ENCODE peak calls at places on chromosome 5, in six cellular contexts. H is CD8-positive, alpha-beta memory T cell; O is lung; I is ovary; Z is heart right ventricle; G is psoas muscle. S is an unnamed sample.

GRCh38 chr5:72619251-72619650 is 112.0 kb upstream of the ZNF366 start:
- DNase-seq in Z (no peak), O (no peak), I (no peak), H (no peak), G (no peak), S (no peak)

GRCh38 chr5:124599048-124599973 is 147.1 kb downstream of the ZNF608 start:
- DNase-seq in I (no peak), O (peak; percentile 53), G (no peak), H (no peak), Z (no peak), S (no peak)

GRCh38 chr5:33337621-33337960 is 103.2 kb upstream of the TARS1 start:
- DNase-seq in H (no peak), Z (no peak), O (no peak), G (no peak), I (no peak), S (no peak)

GRCh38 chr5:21688655-21689054 is 1164.5 kb downstream of the CDH12 start:
- DNase-seq in H (no peak), O (no peak), I (no peak), G (no peak), Z (no peak), S (no peak)

GRCh38 chr5:177593511-177593910 is 1.5 kb downstream of the TMED9 start:
- DNase-seq in Z (no peak), G (no peak), I (no peak), O (no peak), H (no peak), S (no peak)

GRCh38 chr5:142360607-142361120 is 35.8 kb upstream of the SPRY4 start:
- DNase-seq in H (no peak), Z (no peak), I (no peak), G (no peak), O (no peak), S (no peak)

GRCh38 chr5:8517461-8517860 is 648.5 kb downstream of the MTRR start:
- DNase-seq in Z (no peak), I (no peak), G (no peak), H (no peak), O (no peak), S (no peak)

GRCh38 chr5:73596705-73597328 is 29.2 kb upstream of the ARHGEF28 start:
- DNase-seq in Z (no peak), H (no peak), O (no peak), I (no peak), G (no peak), S (no peak)

GRCh38 chr5:74673011-74673790 is 11.8 kb upstream of the HEXB start:
- DNase-seq in Z (no peak), G (no peak), H (peak; percentile 3), I (no peak), O (no peak), S (no peak)

GRCh38 chr5:94524841-94525697 is 93.3 kb downstream of the KIAA0825 start:
- DNase-seq in G (no peak), O (no peak), Z (no peak), H (peak; percentile 41), I (no peak), S (no peak)

GRCh38 chr5:173232499-173233346 is 2.3 kb downstream of the NKX2-5 start:
- DNase-seq in O (no peak), H (no peak), Z (peak; percentile 23), G (no peak), I (no peak), S (no peak)

GRCh38 chr5:128920345-128921215 is 44.7 kb upstream of the SLC27A6 start:
- DNase-seq in Z (no peak), I (no peak), G (no peak), O (no peak), H (no peak), S (no peak)

GRCh38 chr5:176534640-176535039 is 2.6 kb downstream of the RNF44 start:
- DNase-seq in O (no peak), I (peak; percentile 29), G (no peak), H (no peak), Z (no peak), S (no peak)

GRCh38 chr5:143577554-143577953 is 174.1 kb upstream of the NR3C1 start:
- DNase-seq in Z (no peak), O (no peak), I (no peak), G (no peak), H (no peak), S (no peak)

GRCh38 chr5:422323-423232 is 20.4 kb upstream of the EXOC3 start:
- DNase-seq in O (no peak), G (peak; percentile 2), I (no peak), Z (no peak), H (no peak), S (no peak)

GRCh38 chr5:134082264-134082992 is 32.1 kb upstream of the TCF7 start:
- DNase-seq in Z (no peak), O (no peak), H (no peak), I (no peak), G (no peak), S (no peak)

GRCh38 chr5:87526131-87526530 is 113.4 kb upstream of the CCNH start:
- DNase-seq in H (no peak), G (no peak), Z (no peak), O (no peak), I (no peak), S (no peak)

GRCh38 chr5:102747386-102748166 is 7.5 kb upstream of the PAM start:
- DNase-seq in H (no peak), Z (no peak), O (no peak), G (no peak), I (no peak), S (no peak)

GRCh38 chr5:179432547-179432946 is 87.3 kb upstream of the ADAMTS2 start:
- DNase-seq in O (no peak), I (no peak), H (no peak), Z (no peak), G (no peak), S (no peak)

GRCh38 chr5:37251673-37252072 is 2.5 kb upstream of the CPLANE1 start:
- DNase-seq in O (no peak), I (no peak), Z (no peak), H (no peak), G (no peak), S (no peak)

GRCh38 chr5:39414429-39414828 is 10.4 kb downstream of the DAB2 start:
- DNase-seq in I (no peak), Z (no peak), G (no peak), H (no peak), O (no peak), S (no peak)

GRCh38 chr5:147303251-147303650 is 68.4 kb downstream of the STK32A start:
- DNase-seq in G (no peak), H (no peak), O (peak; percentile 62), I (no peak), Z (no peak), S (no peak)

GRCh38 chr5:141869514-141869913 is 8.7 kb downstream of the PCDH1 start:
- DNase-seq in H (no peak), Z (no peak), G (no peak), O (no peak), I (no peak), S (no peak)

GRCh38 chr5:150578781-150579461 is 61.5 kb upstream of the SYNPO start:
- DNase-seq in I (peak; percentile 24), Z (no peak), H (no peak), G (no peak), O (no peak), S (no peak)
- H3K4me1 ChIP-seq in I (peaks cover 6% of the 10 kb centered on the region), Z (peaks cover 11% of the 10 kb centered on the region), H (no peaks in the 10 kb centered on the region), G (peaks cover 2% of the 10 kb centered on the region), O (peaks cover 7% of the 10 kb centered on the region), S (peaks cover 9% of the 10 kb centered on the region)

DNA sequence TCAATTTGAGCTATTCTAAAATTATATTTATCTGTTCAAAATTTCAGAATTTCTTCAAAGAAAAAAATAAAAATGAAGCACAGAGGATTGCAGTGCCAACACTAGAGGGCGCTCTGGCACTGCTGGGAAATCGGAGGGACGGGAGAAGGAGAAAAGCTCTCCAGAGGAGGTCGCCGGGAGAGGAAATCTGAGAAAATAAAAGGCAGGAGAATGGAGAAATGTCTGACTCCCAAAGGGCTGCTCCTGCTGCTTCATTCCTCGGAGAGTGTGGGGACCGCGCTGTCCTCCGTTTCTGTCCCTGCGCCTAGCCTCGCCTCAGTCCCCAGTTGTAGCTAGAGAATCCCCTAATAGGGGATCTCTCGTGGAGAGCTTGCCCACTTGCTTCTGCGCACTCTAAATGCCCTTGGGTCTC is 40.0 kb upstream of the ARSB start:
- DNase-seq in G (peak; percentile 55), I (peak; percentile 78), H (peak; percentile 30), Z (peak; percentile 53), O (peak; percentile 39), S (no peak)
- H3K4me3 ChIP-seq in G (peak overlapping the region; percentile 51), I (no peak overlapping the region), H (no peak overlapping the region), Z (peak overlapping the region; percentile 42), O (no peak overlapping the region), S (peak overlapping the region; percentile 36)

DNA sequence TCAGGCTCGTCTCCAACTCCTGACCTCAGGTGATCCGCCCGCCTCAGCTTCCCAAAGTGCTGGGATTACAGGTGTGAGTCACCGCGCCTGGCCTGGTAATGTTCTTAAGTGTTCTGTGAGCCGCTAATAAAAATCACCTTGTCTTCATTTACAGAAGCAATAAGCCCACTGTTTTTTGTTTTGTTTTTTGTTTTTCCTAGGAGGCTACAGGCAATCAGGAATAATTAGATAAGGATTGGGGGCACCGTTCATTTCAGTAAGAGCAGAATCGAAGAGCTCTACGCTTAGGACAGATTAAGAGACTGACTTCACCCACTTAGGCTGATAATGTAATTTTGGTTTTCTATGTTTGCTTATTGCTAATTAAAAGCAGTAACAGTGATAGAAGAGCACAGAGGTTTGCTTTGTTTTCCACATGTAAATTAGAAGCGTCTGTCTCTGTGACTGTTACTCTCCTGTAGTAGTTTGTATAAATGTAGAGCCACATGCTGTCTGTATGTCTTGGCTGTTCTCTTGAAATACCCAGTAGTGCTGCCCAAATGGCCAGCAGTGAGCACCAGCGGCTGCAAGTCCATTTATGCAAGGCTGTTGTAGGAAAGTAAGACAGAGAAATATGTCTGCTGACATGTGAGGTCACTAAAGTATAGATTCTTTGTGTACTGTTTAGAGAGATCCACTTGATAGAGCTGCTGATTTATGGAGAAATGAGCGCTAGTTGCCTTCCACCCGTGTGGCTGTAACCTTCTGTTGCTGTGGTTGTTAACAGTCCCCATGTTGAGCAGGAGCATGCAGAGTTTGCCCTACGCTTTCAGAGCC is 30.5 kb downstream of the TRIO start:
- DNase-seq in I (no peak), O (no peak), G (no peak), Z (no peak), H (no peak), S (no peak)
- H3K4me1 ChIP-seq in I (peaks cover 25% of the 10 kb centered on the region), O (peaks cover 12% of the 10 kb centered on the region), G (peaks cover 62% of the 10 kb centered on the region), Z (peaks cover 81% of the 10 kb centered on the region), H (no peaks in the 10 kb centered on the region), S (no peaks in the 10 kb centered on the region)

DNA sequence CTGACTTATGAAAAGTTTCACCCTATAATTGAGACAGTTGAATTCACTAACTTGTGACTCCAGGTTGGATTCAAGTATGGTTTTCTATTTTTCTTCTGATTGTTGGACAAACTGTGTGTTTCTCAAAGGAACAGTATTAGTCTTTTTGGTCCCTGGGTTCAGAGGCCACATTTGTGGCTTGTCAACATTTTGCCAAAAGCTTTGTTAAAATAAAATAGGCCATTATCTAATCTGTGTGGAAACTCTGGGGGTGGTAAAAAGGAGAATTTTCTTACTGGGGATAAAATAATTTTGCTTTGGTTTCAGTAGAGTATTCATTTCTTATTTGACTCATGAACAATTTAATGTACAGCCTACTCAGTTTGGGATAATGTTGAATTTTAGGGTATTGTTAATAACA is 166.3 kb downstream of the TMEM167A start:
- DNase-seq in H (no peak), I (no peak), G (no peak), O (no peak), Z (no peak), S (no peak)
- H3K4me3 ChIP-seq in H (no peak overlapping the region), I (no peak overlapping the region), G (no peak overlapping the region), O (no peak overlapping the region), Z (no peak overlapping the region), S (no peak overlapping the region)

DNA sequence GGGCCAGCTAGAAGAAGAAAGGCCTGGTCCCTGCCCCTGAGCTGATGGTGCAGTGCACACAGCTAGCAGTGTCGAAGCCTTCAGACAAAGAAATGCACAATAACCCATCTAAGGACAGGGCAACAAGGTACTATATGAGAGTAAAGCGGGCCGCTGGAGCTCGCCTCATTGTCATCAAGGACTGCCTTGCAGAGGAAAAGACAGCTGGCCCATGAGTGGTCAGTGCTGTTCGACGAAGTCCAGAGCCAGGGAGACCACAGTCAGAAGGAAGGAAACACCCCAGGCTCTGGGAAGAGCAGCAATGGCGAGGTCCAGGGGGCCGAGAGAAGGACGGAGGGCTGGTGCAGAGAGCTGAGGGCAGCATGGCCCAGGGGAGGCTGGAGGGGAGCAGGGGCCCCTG is 17.3 kb downstream of the ATPSCKMT start:
- DNase-seq in Z (no peak), I (no peak), O (no peak), H (no peak), G (no peak), S (no peak)
- H3K4me1 ChIP-seq in Z (no peaks in the 10 kb centered on the region), I (no peaks in the 10 kb centered on the region), O (no peaks in the 10 kb centered on the region), H (no peaks in the 10 kb centered on the region), G (peaks cover 5% of the 10 kb centered on the region), S (no peaks in the 10 kb centered on the region)